ENCODE peak calls at places on chromosome 3, in seven cellular contexts. One of them, this sample, is unnamed.

GRCh38 chr3:70049761-70050160 is 50.2 kb downstream of the SAMMSON start:
- DNase-seq in HCEC 1CT: peak
- DNase-seq in kidney epithelial cell: peak
- DNase-seq in iPS DF 6.9: no peak
- DNase-seq in nucleus accumbens: no peak
- DNase-seq in NCI-H2081: no peak
- DNase-seq in breast epithelium: no peak
- DNase-seq in this sample: no peak

GRCh38 chr3:13303410-13303809 is 116.7 kb downstream of the NUP210 start:
- DNase-seq in HCEC 1CT: no peak
- DNase-seq in kidney epithelial cell: no peak
- DNase-seq in iPS DF 6.9: no peak
- DNase-seq in nucleus accumbens: no peak
- DNase-seq in NCI-H2081: no peak
- DNase-seq in breast epithelium: no peak
- DNase-seq in this sample: no peak

GRCh38 chr3:42659451-42660130 is 6.1 kb downstream of the ZBTB47 start:
- DNase-seq in HCEC 1CT: no peak
- DNase-seq in kidney epithelial cell: no peak
- DNase-seq in iPS DF 6.9: no peak
- DNase-seq in nucleus accumbens: no peak
- DNase-seq in NCI-H2081: no peak
- DNase-seq in breast epithelium: no peak
- DNase-seq in this sample: no peak

GRCh38 chr3:165545059-165545458 is 292.2 kb downstream of the BCHE start:
- DNase-seq in HCEC 1CT: no peak
- DNase-seq in kidney epithelial cell: no peak
- DNase-seq in iPS DF 6.9: no peak
- DNase-seq in nucleus accumbens: no peak
- DNase-seq in NCI-H2081: no peak
- DNase-seq in breast epithelium: no peak
- DNase-seq in this sample: no peak

GRCh38 chr3:61985020-61985419 is 388.3 kb downstream of the FEZF2 start:
- DNase-seq in HCEC 1CT: peak
- DNase-seq in kidney epithelial cell: no peak
- DNase-seq in iPS DF 6.9: no peak
- DNase-seq in nucleus accumbens: no peak
- DNase-seq in NCI-H2081: no peak
- DNase-seq in breast epithelium: no peak
- DNase-seq in this sample: no peak

GRCh38 chr3:190568036-190568435 is 54.2 kb downstream of the IL1RAP start:
- DNase-seq in HCEC 1CT: no peak
- DNase-seq in kidney epithelial cell: no peak
- DNase-seq in iPS DF 6.9: no peak
- DNase-seq in nucleus accumbens: no peak
- DNase-seq in NCI-H2081: no peak
- DNase-seq in breast epithelium: no peak
- DNase-seq in this sample: no peak

GRCh38 chr3:108131105-108131794 is 40.4 kb upstream of the CD47 start:
- DNase-seq in HCEC 1CT: peak
- DNase-seq in kidney epithelial cell: peak
- DNase-seq in iPS DF 6.9: no peak
- DNase-seq in nucleus accumbens: no peak
- DNase-seq in NCI-H2081: no peak
- DNase-seq in breast epithelium: no peak
- DNase-seq in this sample: no peak

GRCh38 chr3:54146383-54147239 is 24.3 kb downstream of the CACNA2D3 start:
- DNase-seq in HCEC 1CT: no peak
- DNase-seq in kidney epithelial cell: no peak
- DNase-seq in iPS DF 6.9: no peak
- DNase-seq in nucleus accumbens: peak
- DNase-seq in NCI-H2081: peak
- DNase-seq in breast epithelium: no peak
- DNase-seq in this sample: peak

GRCh38 chr3:122921791-122922651 is 105.5 kb downstream of the SEMA5B start:
- DNase-seq in HCEC 1CT: no peak
- DNase-seq in kidney epithelial cell: no peak
- DNase-seq in iPS DF 6.9: no peak
- DNase-seq in nucleus accumbens: no peak
- DNase-seq in NCI-H2081: peak
- DNase-seq in breast epithelium: no peak
- DNase-seq in this sample: peak

GRCh38 chr3:153667341-153667740 is 453.8 kb upstream of the ARHGEF26 start:
- DNase-seq in HCEC 1CT: no peak
- DNase-seq in kidney epithelial cell: no peak
- DNase-seq in iPS DF 6.9: no peak
- DNase-seq in nucleus accumbens: no peak
- DNase-seq in NCI-H2081: no peak
- DNase-seq in breast epithelium: no peak
- DNase-seq in this sample: no peak

GRCh38 chr3:29185706-29186105 is 95.2 kb upstream of the RBMS3 start:
- DNase-seq in HCEC 1CT: no peak
- DNase-seq in kidney epithelial cell: no peak
- DNase-seq in iPS DF 6.9: no peak
- DNase-seq in nucleus accumbens: no peak
- DNase-seq in NCI-H2081: no peak
- DNase-seq in breast epithelium: no peak
- DNase-seq in this sample: no peak

GRCh38 chr3:33047842-33048834 is 48.8 kb downstream of the GLB1 start:
- DNase-seq in HCEC 1CT: no peak
- DNase-seq in kidney epithelial cell: no peak
- DNase-seq in iPS DF 6.9: no peak
- DNase-seq in nucleus accumbens: no peak
- DNase-seq in NCI-H2081: no peak
- DNase-seq in breast epithelium: no peak
- DNase-seq in this sample: no peak

GRCh38 chr3:70606018-70606417 is 293.6 kb upstream of the MDFIC2 start:
- DNase-seq in HCEC 1CT: no peak
- DNase-seq in kidney epithelial cell: no peak
- DNase-seq in iPS DF 6.9: no peak
- DNase-seq in nucleus accumbens: no peak
- DNase-seq in NCI-H2081: peak
- DNase-seq in breast epithelium: no peak
- DNase-seq in this sample: peak

GRCh38 chr3:4977889-4978258 is 1.4 kb upstream of the BHLHE40 start:
- DNase-seq in HCEC 1CT: no peak
- DNase-seq in kidney epithelial cell: no peak
- DNase-seq in iPS DF 6.9: no peak
- DNase-seq in nucleus accumbens: no peak
- DNase-seq in NCI-H2081: no peak
- DNase-seq in breast epithelium: no peak
- DNase-seq in this sample: no peak

GRCh38 chr3:54127499-54128056 is 5.2 kb downstream of the CACNA2D3 start:
- DNase-seq in HCEC 1CT: no peak
- DNase-seq in kidney epithelial cell: no peak
- DNase-seq in iPS DF 6.9: no peak
- DNase-seq in nucleus accumbens: no peak
- DNase-seq in NCI-H2081: no peak
- DNase-seq in breast epithelium: no peak
- DNase-seq in this sample: no peak

GRCh38 chr3:184255291-184256039 is 5.9 kb downstream of the CAMK2N2 start:
- DNase-seq in HCEC 1CT: no peak
- DNase-seq in kidney epithelial cell: no peak
- DNase-seq in iPS DF 6.9: no peak
- DNase-seq in nucleus accumbens: no peak
- DNase-seq in NCI-H2081: no peak
- DNase-seq in breast epithelium: no peak
- DNase-seq in this sample: no peak

GRCh38 chr3:33003308-33003707 is 51.9 kb downstream of the CCR4 start:
- DNase-seq in HCEC 1CT: no peak
- DNase-seq in kidney epithelial cell: no peak
- DNase-seq in iPS DF 6.9: no peak
- DNase-seq in nucleus accumbens: no peak
- DNase-seq in NCI-H2081: no peak
- DNase-seq in breast epithelium: no peak
- DNase-seq in this sample: no peak

GRCh38 chr3:130341882-130342281 is 3.6 kb upstream of the COL6A5 start:
- DNase-seq in HCEC 1CT: no peak
- DNase-seq in kidney epithelial cell: no peak
- DNase-seq in iPS DF 6.9: no peak
- DNase-seq in nucleus accumbens: no peak
- DNase-seq in NCI-H2081: no peak
- DNase-seq in breast epithelium: no peak
- DNase-seq in this sample: no peak

GRCh38 chr3:172550347-172550943 is 27.2 kb upstream of the TNFSF10 start:
- DNase-seq in HCEC 1CT: peak
- DNase-seq in kidney epithelial cell: peak
- DNase-seq in iPS DF 6.9: no peak
- DNase-seq in nucleus accumbens: peak
- DNase-seq in NCI-H2081: no peak
- DNase-seq in breast epithelium: no peak
- DNase-seq in this sample: no peak

GRCh38 chr3:15315003-15315402 is 17.4 kb downstream of the SH3BP5 start:
- DNase-seq in HCEC 1CT: no peak
- DNase-seq in kidney epithelial cell: no peak
- DNase-seq in iPS DF 6.9: no peak
- DNase-seq in nucleus accumbens: no peak
- DNase-seq in NCI-H2081: no peak
- DNase-seq in breast epithelium: no peak
- DNase-seq in this sample: no peak

GRCh38 chr3:109331692-109332091 is 5.7 kb downstream of the DPPA4 start:
- DNase-seq in HCEC 1CT: no peak
- DNase-seq in kidney epithelial cell: no peak
- DNase-seq in iPS DF 6.9: no peak
- DNase-seq in nucleus accumbens: no peak
- DNase-seq in NCI-H2081: no peak
- DNase-seq in breast epithelium: no peak
- DNase-seq in this sample: no peak

This sample was measured in iPS-NIHi11.